ENCODE peak calls at places on chromosomes 16 and 17, in ten cellular contexts. W is lower lobe of right lung, N is HL-60, P is heart left ventricle, Y is GM10248, R is lower leg skin, V is brain microvascular endothelial cell, Z is body of pancreas, H is AG04450, T is fibroblast of lung. L is an unnamed sample.

GRCh38 chr16:839643-840408 is 39.3 kb upstream of the GNG13 start:
- DNase-seq in W (no peak), N (no peak), P (no peak), Y (no peak), R (no peak), V (no peak), Z (no peak), H (no peak), T (no peak), L (peak; percentile 31)

GRCh38 chr17:34974179-34974578 is 6.1 kb upstream of the LIG3 start:
- DNase-seq in W (no peak), N (no peak), P (no peak), Y (no peak), R (no peak), V (no peak), Z (no peak), H (no peak), T (no peak), L (no peak)

GRCh38 chr16:84618428-84619102 is 687 bp upstream of the COTL1 start:
- DNase-seq in W (no peak), N (peak; percentile 47), P (no peak), Y (no peak), R (no peak), V (peak; percentile 94), Z (peak; percentile 44), H (peak; percentile 90), T (peak; percentile 99), L (peak; percentile 51)

GRCh38 chr16:30082545-30083090 is 6.8 kb downstream of the PPP4C start:
- DNase-seq in W (no peak), N (no peak), P (no peak), Y (no peak), R (no peak), V (no peak), Z (no peak), H (no peak), T (no peak), L (no peak)

GRCh38 chr16:30997887-30998711 is 12.3 kb downstream of the STX1B start:
- DNase-seq in W (no peak), N (no peak), P (no peak), Y (no peak), R (no peak), V (peak; percentile 75), Z (no peak), H (peak; percentile 55), T (peak; percentile 92), L (no peak)

GRCh38 chr17:37742762-37743611 is 1.9 kb downstream of the HNF1B start:
- DNase-seq in W (no peak), N (no peak), P (no peak), Y (peak; percentile 43), R (no peak), V (no peak), Z (peak; percentile 46), H (no peak), T (no peak), L (no peak)

GRCh38 chr17:81388612-81389367 is 6.5 kb upstream of the BAHCC1 start:
- DNase-seq in W (no peak), N (no peak), P (no peak), Y (no peak), R (no peak), V (no peak), Z (no peak), H (no peak), T (peak; percentile 10), L (no peak)

GRCh38 chr17:41190328-41190727 is 641 bp downstream of the KRTAP9-1 start:
- DNase-seq in W (no peak), N (no peak), P (no peak), Y (no peak), R (no peak), V (no peak), Z (no peak), H (no peak), T (no peak), L (no peak)

GRCh38 chr16:68901910-68902309 is 58.6 kb downstream of the TANGO6 start:
- DNase-seq in W (no peak), N (no peak), P (no peak), Y (no peak), R (peak; percentile 20), V (peak; percentile 2), Z (no peak), H (peak; percentile 37), T (peak; percentile 68), L (no peak)

GRCh38 chr16:55271945-55272513 is 52.0 kb upstream of the IRX6 start:
- DNase-seq in W (no peak), N (no peak), P (peak; percentile 23), Y (no peak), R (peak; percentile 14), V (no peak), Z (no peak), H (no peak), T (no peak), L (no peak)

GRCh38 chr16:8712589-8713361 is 38.4 kb downstream of the ABAT start:
- DNase-seq in W (no peak), N (no peak), P (no peak), Y (no peak), R (no peak), V (no peak), Z (no peak), H (no peak), T (no peak), L (no peak)

GRCh38 chr16:87435399-87436224 is 43.5 kb downstream of the MAP1LC3B start:
- DNase-seq in W (no peak), N (no peak), P (no peak), Y (no peak), R (no peak), V (peak; percentile 65), Z (no peak), H (peak; percentile 84), T (peak; percentile 87), L (no peak)

GRCh38 chr16:8355714-8356113 is 234.6 kb downstream of the TMEM114 start:
- DNase-seq in W (no peak), N (no peak), P (no peak), Y (no peak), R (no peak), V (no peak), Z (no peak), H (no peak), T (no peak), L (no peak)

GRCh38 chr16:88570691-88571092 is 489 bp downstream of the ZC3H18 start:
- DNase-seq in W (no peak), N (no peak), P (no peak), Y (no peak), R (no peak), V (no peak), Z (no peak), H (no peak), T (peak; percentile 4), L (no peak)

GRCh38 chr17:75615301-75615700 is 17.9 kb upstream of the SMIM5 start:
- DNase-seq in W (no peak), N (no peak), P (no peak), Y (no peak), R (no peak), V (no peak), Z (no peak), H (no peak), T (no peak), L (peak; percentile 39)
- TF ChIP-seq CTCF in W (no peak), N (no peak), P (no peak), Y (no peak), R (no peak), V (no peak), Z (no peak), H (no peak), T (no peak), L (no peak)

GRCh38 chr17:40069751-40070643 is 7.2 kb downstream of the THRA start:
- DNase-seq in W (no peak), N (no peak), P (peak; percentile 71), Y (no peak), R (no peak), V (peak; percentile 39), Z (peak; percentile 79), H (no peak), T (peak; percentile 51), L (no peak)
- TF ChIP-seq CTCF in W (peak; percentile 25), N (no peak), P (peak; percentile 16), Y (no peak), R (no peak), V (peak; percentile 57), Z (peak; percentile 12), H (peak; percentile 48), T (peak; percentile 18), L (peak; percentile 50)

DNA sequence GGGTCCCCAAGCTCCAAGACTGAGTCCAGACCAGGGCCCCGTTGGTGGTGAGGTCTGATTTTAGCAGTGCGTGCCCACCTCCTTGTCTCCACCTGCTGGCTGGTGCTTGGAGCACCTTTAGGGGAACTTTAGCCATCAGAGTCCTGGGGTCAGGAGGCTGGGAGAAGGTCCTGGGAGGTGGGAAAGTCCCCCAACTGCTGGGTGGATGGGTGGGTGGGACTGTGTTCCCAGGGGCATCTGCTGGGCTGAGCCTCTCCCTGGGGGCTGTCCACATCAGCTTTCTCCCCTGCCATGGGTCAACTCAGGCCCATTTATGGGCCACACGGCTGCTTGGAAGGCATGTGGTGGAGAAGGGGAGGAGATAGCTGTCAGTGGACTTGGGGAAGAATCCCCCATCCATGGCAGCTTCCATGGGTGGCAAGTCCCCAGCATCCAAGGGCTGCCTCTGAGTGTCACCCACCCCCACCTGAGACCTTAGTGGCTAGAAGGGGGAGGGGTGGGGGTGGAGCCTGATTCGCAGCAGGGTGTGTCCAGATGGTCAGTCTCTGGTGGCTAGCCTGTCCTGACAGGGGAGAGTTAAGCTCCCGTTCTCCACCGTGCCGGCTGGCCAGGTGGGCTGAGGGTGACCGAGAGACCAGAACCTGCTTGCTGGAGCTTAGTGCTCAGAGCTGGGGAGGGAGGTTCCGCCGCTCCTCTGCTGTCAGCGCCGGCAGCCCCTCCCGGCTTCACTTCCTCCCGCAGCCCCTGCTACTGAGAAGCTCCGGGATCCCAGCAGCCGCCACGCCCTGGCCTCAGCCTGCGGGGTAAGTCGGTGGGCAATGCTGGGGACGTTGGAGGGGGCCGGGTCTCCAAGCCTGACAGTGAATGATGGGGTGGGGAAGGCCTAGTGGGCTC is at the start of gene TRPV2:
- DNase-seq in W (peak; percentile 74), N (no peak), P (peak; percentile 48), Y (peak; percentile 78), R (no peak), V (no peak), Z (peak; percentile 35), H (no peak), T (no peak), L (no peak)
- TF ChIP-seq CTCF in W (peak; percentile 33), N (no peak), P (no peak), Y (peak; percentile 86), R (no peak), V (peak; percentile 52), Z (peak; percentile 30), H (peak; percentile 11), T (no peak), L (peak; percentile 52)

DNA sequence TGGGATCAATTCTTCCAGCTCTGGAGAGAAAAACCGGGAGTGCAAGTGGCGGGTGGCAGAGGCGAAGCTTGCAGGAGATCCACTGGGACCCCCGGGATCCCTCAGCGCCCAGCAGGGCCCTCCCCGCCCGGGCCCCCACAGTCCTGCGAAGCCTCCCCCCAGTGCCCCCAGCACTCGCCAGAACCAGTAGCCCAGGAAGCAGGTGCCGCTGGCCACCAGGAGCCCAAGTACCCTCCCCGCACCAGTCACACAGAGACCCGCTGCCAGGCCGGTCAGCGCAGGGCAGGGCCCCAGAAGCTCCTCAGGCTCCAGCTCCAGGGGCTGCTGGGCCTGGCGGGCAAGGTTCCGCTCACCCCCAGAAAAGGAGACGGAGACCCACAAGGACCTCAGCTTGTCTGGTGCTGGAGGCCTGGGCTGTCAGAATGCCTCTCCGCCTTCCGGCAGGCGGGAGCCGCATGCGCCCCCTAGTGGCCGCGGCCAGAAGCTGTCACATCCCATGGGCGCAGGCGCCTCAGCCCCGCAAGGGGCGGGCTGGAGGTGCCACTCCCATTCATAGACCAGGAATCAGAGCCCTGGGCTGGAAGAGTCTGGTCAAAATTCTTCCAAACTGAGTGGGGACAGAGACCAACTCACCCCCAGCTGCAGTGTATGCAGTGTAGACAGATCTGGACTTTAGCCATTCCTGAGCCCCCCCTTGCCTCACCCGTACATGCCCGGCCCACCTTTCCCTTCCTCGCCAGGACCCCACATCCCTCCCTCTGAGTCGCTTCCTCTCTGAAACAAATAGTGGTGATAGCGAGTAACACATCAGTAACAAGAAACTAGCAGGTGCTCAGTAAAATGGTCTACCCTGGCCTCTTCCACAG is 1002.3 kb downstream of the KCNJ18 start:
- DNase-seq in W (no peak), N (no peak), P (no peak), Y (no peak), R (no peak), V (no peak), Z (no peak), H (no peak), T (no peak), L (no peak)
- TF ChIP-seq CTCF in W (no peak), N (no peak), P (no peak), Y (no peak), R (no peak), V (no peak), Z (no peak), H (peak; percentile 7), T (no peak), L (peak; percentile 35)

L was measured in CD14-positive monocyte.